ENCODE peak calls at places on chromosomes 12 and 14, in seven cellular contexts. Z is heart left ventricle, I is right lobe of liver, B is mammary epithelial cell, V is Calu3, Q is Peyer's patch, A is A673. C is an unnamed sample.

GRCh38 chr12:11840350-11840749 is 190.9 kb downstream of the ETV6 start:
- DNase-seq in Z (no peak), I (no peak), B (no peak), V (no peak), Q (no peak), A (no peak), C (no peak)

GRCh38 chr12:115481141-115481540 is 796.4 kb downstream of the MED13L start:
- DNase-seq in Z (no peak), I (no peak), B (no peak), V (no peak), Q (no peak), A (no peak), C (no peak)

GRCh38 chr14:104184506-104184905 is 46.1 kb downstream of the KIF26A start:
- DNase-seq in Z (no peak), I (peak; percentile 41), B (no peak), V (no peak), Q (no peak), A (no peak), C (no peak)

GRCh38 chr12:78085562-78086182 is 255.0 kb downstream of the NAV3 start:
- DNase-seq in Z (no peak), I (no peak), B (peak; percentile 60), V (no peak), Q (no peak), A (peak; percentile 25), C (no peak)

GRCh38 chr12:39931231-39931630 is 174.7 kb downstream of the SLC2A13 start:
- DNase-seq in Z (no peak), I (peak; percentile 29), B (no peak), V (no peak), Q (no peak), A (no peak), C (no peak)

GRCh38 chr14:23058654-23059504 is 1.6 kb upstream of the CDH24 start:
- DNase-seq in Z (no peak), I (no peak), B (no peak), V (no peak), Q (no peak), A (no peak), C (no peak)

GRCh38 chr14:100532916-100533630 is 54.1 kb downstream of the BEGAIN start:
- DNase-seq in Z (peak; percentile 9), I (peak; percentile 33), B (no peak), V (no peak), Q (peak; percentile 14), A (no peak), C (peak; percentile 51)

GRCh38 chr14:32372154-32372553 is 43.1 kb downstream of the AKAP6 start:
- DNase-seq in Z (no peak), I (no peak), B (peak; percentile 93), V (no peak), Q (no peak), A (no peak), C (no peak)

GRCh38 chr14:36301159-36301558 is 19.3 kb downstream of the MBIP start:
- DNase-seq in Z (no peak), I (peak; percentile 20), B (no peak), V (no peak), Q (no peak), A (no peak), C (no peak)

GRCh38 chr12:52221912-52222457 is 11.1 kb upstream of the KRT7 start:
- DNase-seq in Z (no peak), I (no peak), B (peak; percentile 93), V (peak; percentile 86), Q (no peak), A (peak; percentile 62), C (peak; percentile 73)

GRCh38 chr12:45966486-45966885 is 23.9 kb downstream of the SCAF11 start:
- DNase-seq in Z (no peak), I (no peak), B (no peak), V (no peak), Q (no peak), A (peak; percentile 9), C (no peak)

GRCh38 chr12:62214847-62215246 is 45.4 kb upstream of the USP15 start:
- DNase-seq in Z (no peak), I (no peak), B (no peak), V (no peak), Q (no peak), A (no peak), C (no peak)

GRCh38 chr12:26425587-26426260 is 230.4 kb downstream of the SSPN start:
- DNase-seq in Z (no peak), I (no peak), B (no peak), V (no peak), Q (no peak), A (peak; percentile 6), C (no peak)

GRCh38 chr12:55935742-55936151 is 4.8 kb downstream of the DGKA start:
- DNase-seq in Z (peak; percentile 54), I (no peak), B (no peak), V (no peak), Q (no peak), A (no peak), C (no peak)
- TF ChIP-seq CTCF in Z (no peak), I (no peak), B (no peak), V (no peak), Q (no peak), A (no peak), C (no peak)

GRCh38 chr12:118715647-118716046 is 265.7 kb upstream of the SRRM4 start:
- DNase-seq in Z (no peak), I (no peak), B (no peak), V (no peak), Q (no peak), A (no peak), C (no peak)

GRCh38 chr12:118714500-118714899 is 266.8 kb upstream of the SRRM4 start:
- DNase-seq in Z (no peak), I (no peak), B (no peak), V (no peak), Q (no peak), A (no peak), C (no peak)

GRCh38 chr12:118711185-118711584 is 270.2 kb upstream of the SRRM4 start:
- DNase-seq in Z (no peak), I (no peak), B (no peak), V (no peak), Q (no peak), A (no peak), C (no peak)

DNA sequence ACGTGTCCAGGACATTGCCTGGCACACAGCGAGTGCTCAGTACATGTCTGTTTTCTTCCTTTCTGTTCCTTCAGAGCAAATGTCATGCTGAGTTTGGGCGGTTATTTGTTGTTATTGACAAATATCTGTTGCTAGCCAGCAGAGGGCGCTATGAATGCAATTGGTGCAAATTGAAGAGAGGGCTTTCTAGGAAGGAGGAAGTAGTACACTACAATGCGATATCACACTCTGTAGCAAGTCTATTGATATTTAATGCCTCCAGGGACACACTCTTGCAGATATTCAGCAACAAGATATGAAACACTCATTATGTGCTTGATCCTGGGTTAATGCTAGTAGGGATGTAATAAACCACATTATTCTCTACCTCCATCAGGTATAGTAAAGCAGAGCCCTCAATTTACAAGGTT is 267.3 kb upstream of the SRRM4 start:
- DNase-seq in Z (no peak), I (no peak), B (no peak), V (peak; percentile 63), Q (no peak), A (peak; percentile 66), C (no peak)
- TF ChIP-seq CTCF in Z (peak; percentile 15), I (peak; percentile 42), B (no peak), V (peak; percentile 42), Q (peak; percentile 16), A (peak; percentile 76), C (peak; percentile 42)

DNA sequence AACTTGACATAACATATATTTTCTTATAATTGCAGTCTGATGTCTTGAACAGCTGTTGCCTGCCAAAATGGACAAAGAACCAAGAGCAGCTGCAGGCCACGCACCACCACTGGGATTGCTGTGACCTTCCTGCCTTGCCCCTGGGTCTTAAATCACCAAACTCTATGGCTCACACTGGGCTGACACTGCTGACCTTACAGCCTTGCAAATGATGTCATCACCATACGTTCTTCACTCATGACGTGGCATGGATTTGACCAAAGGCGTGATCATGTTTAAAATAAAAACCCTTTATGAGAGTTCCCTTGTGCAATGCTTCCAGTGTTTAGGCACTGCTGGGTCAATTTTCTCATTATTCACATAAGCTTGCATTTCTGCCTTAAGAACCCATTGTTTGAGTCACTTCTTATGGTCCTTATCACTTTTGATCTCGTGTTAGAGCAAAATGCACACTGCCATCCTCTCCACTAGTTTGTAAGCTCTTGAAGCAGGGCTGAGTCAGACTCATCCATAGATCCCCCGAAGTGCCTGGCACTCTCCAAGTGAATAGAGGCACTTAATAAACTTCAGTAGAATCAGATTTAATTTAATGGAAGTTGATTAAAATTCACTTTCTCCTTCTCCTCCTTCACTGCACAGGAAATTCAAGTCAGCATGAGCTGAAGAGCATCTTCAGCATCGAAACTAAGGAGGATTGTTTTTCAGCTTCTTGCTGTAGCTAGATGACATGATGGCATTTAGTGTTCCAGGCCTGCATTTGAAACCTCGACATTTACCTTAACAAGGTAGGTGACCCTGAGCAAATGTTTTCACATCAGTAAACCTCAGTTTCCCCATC is 132.4 kb upstream of the PZP start:
- DNase-seq in Z (no peak), I (no peak), B (peak; percentile 50), V (no peak), Q (no peak), A (peak; percentile 78), C (no peak)
- TF ChIP-seq CTCF in Z (no peak), I (no peak), B (no peak), V (no peak), Q (no peak), A (no peak), C (no peak)

GRCh38 chr12:120140603-120141002 is 24.1 kb upstream of the RAB35 start:
- DNase-seq in Z (no peak), I (no peak), B (no peak), V (no peak), Q (no peak), A (no peak), C (no peak)

GRCh38 chr12:120139958-120140357 is 23.4 kb upstream of the RAB35 start:
- DNase-seq in Z (no peak), I (no peak), B (no peak), V (no peak), Q (no peak), A (no peak), C (no peak)

GRCh38 chr12:120144215-120144614 is 27.7 kb upstream of the RAB35 start:
- DNase-seq in Z (no peak), I (no peak), B (no peak), V (no peak), Q (no peak), A (no peak), C (no peak)

GRCh38 chr12:120141336-120141735 is 24.8 kb upstream of the RAB35 start:
- DNase-seq in Z (no peak), I (no peak), B (no peak), V (no peak), Q (no peak), A (no peak), C (no peak)

GRCh38 chr12:120142231-120142877 is 25.8 kb upstream of the RAB35 start:
- DNase-seq in Z (no peak), I (no peak), B (no peak), V (peak; percentile 21), Q (no peak), A (no peak), C (no peak)
- TF ChIP-seq CTCF in Z (no peak), I (no peak), B (no peak), V (no peak), Q (no peak), A (no peak), C (no peak)

GRCh38 chr12:98198261-98198982 is 317.0 kb upstream of the TMPO start:
- DNase-seq in Z (no peak), I (no peak), B (peak; percentile 16), V (no peak), Q (no peak), A (no peak), C (no peak)
- TF ChIP-seq CTCF in Z (no peak), I (no peak), B (no peak), V (no peak), Q (no peak), A (no peak), C (no peak)

C was measured in CD14-positive monocyte.